ENCODE peak calls at places on chromosomes 16 and 17, in eight cellular contexts. One of them, this sample, is unnamed.

GRCh38 chr17:12729086-12729485 is 60.2 kb upstream of the ARHGAP44 start:
- DNase-seq in NCI-H1417: no peak
- DNase-seq in NCI-H460: no peak
- DNase-seq in suprapubic skin: no peak
- DNase-seq in T-helper 17 cell: no peak
- DNase-seq in GM10248: no peak
- DNase-seq in stimulated activated CD4-positive, alpha-beta T cell treated with anti-CD3 and anti-CD28 coated beads, TNF-alpha, amount 100 ng/mL, for 48 hours: no peak
- DNase-seq in Panc1: no peak
- DNase-seq in this sample: no peak

GRCh38 chr17:3788200-3788599 is 12.8 kb downstream of the ITGAE start:
- DNase-seq in NCI-H1417: no peak
- DNase-seq in NCI-H460: no peak
- DNase-seq in suprapubic skin: no peak
- DNase-seq in T-helper 17 cell: no peak
- DNase-seq in GM10248: no peak
- DNase-seq in stimulated activated CD4-positive, alpha-beta T cell treated with anti-CD3 and anti-CD28 coated beads, TNF-alpha, amount 100 ng/mL, for 48 hours: no peak
- DNase-seq in Panc1: no peak
- DNase-seq in this sample: peak

GRCh38 chr16:31179747-31180458 is at the start of gene FUS:
- DNase-seq in NCI-H1417: peak
- DNase-seq in NCI-H460: peak
- DNase-seq in suprapubic skin: peak
- DNase-seq in T-helper 17 cell: peak
- DNase-seq in GM10248: peak
- DNase-seq in stimulated activated CD4-positive, alpha-beta T cell treated with anti-CD3 and anti-CD28 coated beads, TNF-alpha, amount 100 ng/mL, for 48 hours: peak
- DNase-seq in Panc1: peak
- DNase-seq in this sample: peak

GRCh38 chr17:12599185-12599920 is 66.3 kb upstream of the MYOCD start:
- DNase-seq in NCI-H1417: no peak
- DNase-seq in NCI-H460: no peak
- DNase-seq in suprapubic skin: no peak
- DNase-seq in T-helper 17 cell: no peak
- DNase-seq in GM10248: no peak
- DNase-seq in stimulated activated CD4-positive, alpha-beta T cell treated with anti-CD3 and anti-CD28 coated beads, TNF-alpha, amount 100 ng/mL, for 48 hours: no peak
- DNase-seq in Panc1: no peak
- DNase-seq in this sample: no peak

GRCh38 chr17:39745335-39746144 is 7.8 kb downstream of the GRB7 start:
- DNase-seq in NCI-H1417: no peak
- DNase-seq in NCI-H460: no peak
- DNase-seq in suprapubic skin: no peak
- DNase-seq in T-helper 17 cell: no peak
- DNase-seq in GM10248: no peak
- DNase-seq in stimulated activated CD4-positive, alpha-beta T cell treated with anti-CD3 and anti-CD28 coated beads, TNF-alpha, amount 100 ng/mL, for 48 hours: no peak
- DNase-seq in Panc1: no peak
- DNase-seq in this sample: no peak

GRCh38 chr16:50848755-50849514 is 107.0 kb downstream of the CYLD start:
- DNase-seq in NCI-H1417: no peak
- DNase-seq in NCI-H460: no peak
- DNase-seq in suprapubic skin: no peak
- DNase-seq in T-helper 17 cell: no peak
- DNase-seq in GM10248: no peak
- DNase-seq in stimulated activated CD4-positive, alpha-beta T cell treated with anti-CD3 and anti-CD28 coated beads, TNF-alpha, amount 100 ng/mL, for 48 hours: no peak
- DNase-seq in Panc1: no peak
- DNase-seq in this sample: no peak

GRCh38 chr17:27532269-27533067 is 76.2 kb downstream of the KSR1 start:
- DNase-seq in NCI-H1417: no peak
- DNase-seq in NCI-H460: peak
- DNase-seq in suprapubic skin: no peak
- DNase-seq in T-helper 17 cell: no peak
- DNase-seq in GM10248: no peak
- DNase-seq in stimulated activated CD4-positive, alpha-beta T cell treated with anti-CD3 and anti-CD28 coated beads, TNF-alpha, amount 100 ng/mL, for 48 hours: no peak
- DNase-seq in Panc1: no peak
- DNase-seq in this sample: no peak

GRCh38 chr16:54750249-54750648 is 180.4 kb upstream of the IRX5 start:
- DNase-seq in NCI-H1417: no peak
- DNase-seq in NCI-H460: no peak
- DNase-seq in suprapubic skin: no peak
- DNase-seq in T-helper 17 cell: no peak
- DNase-seq in GM10248: no peak
- DNase-seq in stimulated activated CD4-positive, alpha-beta T cell treated with anti-CD3 and anti-CD28 coated beads, TNF-alpha, amount 100 ng/mL, for 48 hours: no peak
- DNase-seq in Panc1: no peak
- DNase-seq in this sample: no peak

This sample was measured in SK-MEL-5.